ENCODE peak calls at places on chromosomes 3 and 15, in five cellular contexts. One of them, this sample, is unnamed.

GRCh38 chr3:115301364-115301860 is 154.3 kb upstream of the ZBTB20 start:
- DNase-seq in H9: no peak
- DNase-seq in A549: no peak
- DNase-seq in bronchial epithelial cell: peak; percentile 9
- DNase-seq in fibroblast of the aortic adventitia: peak; percentile 16
- DNase-seq in this sample: no peak

GRCh38 chr15:70437089-70437488 is 326.3 kb downstream of the UACA start:
- DNase-seq in H9: no peak
- DNase-seq in fibroblast of the aortic adventitia: no peak
- DNase-seq in A549: no peak
- DNase-seq in bronchial epithelial cell: no peak
- DNase-seq in this sample: no peak

GRCh38 chr15:58985443-58985842 is 2.0 kb upstream of the RNF111 start:
- DNase-seq in fibroblast of the aortic adventitia: peak; percentile 73
- DNase-seq in A549: peak; percentile 18
- DNase-seq in bronchial epithelial cell: no peak
- DNase-seq in H9: peak; percentile 45
- DNase-seq in this sample: no peak

GRCh38 chr15:99009741-99010370 is 2.3 kb upstream of the PGPEP1L start:
- DNase-seq in H9: no peak
- DNase-seq in fibroblast of the aortic adventitia: no peak
- DNase-seq in bronchial epithelial cell: no peak
- DNase-seq in A549: no peak
- DNase-seq in this sample: no peak

GRCh38 chr3:187669675-187670504 is at the start of gene SST:
- DNase-seq in H9: peak; percentile 86
- DNase-seq in A549: peak; percentile 13
- DNase-seq in bronchial epithelial cell: peak; percentile 47
- DNase-seq in fibroblast of the aortic adventitia: peak; percentile 56
- DNase-seq in this sample: peak; percentile 73

GRCh38 chr3:47261301-47261700 is 21.3 kb downstream of the KIF9 start:
- DNase-seq in H9: no peak
- DNase-seq in A549: no peak
- DNase-seq in fibroblast of the aortic adventitia: peak; percentile 21
- DNase-seq in bronchial epithelial cell: peak; percentile 43
- DNase-seq in this sample: no peak

GRCh38 chr15:101051291-101052030 is 132.3 kb downstream of the LRRK1 start:
- DNase-seq in bronchial epithelial cell: no peak
- DNase-seq in fibroblast of the aortic adventitia: no peak
- DNase-seq in H9: no peak
- DNase-seq in A549: no peak
- DNase-seq in this sample: no peak

GRCh38 chr3:117063910-117064309 is 354.3 kb downstream of the TUSC7 start:
- DNase-seq in A549: peak; percentile 1
- DNase-seq in H9: no peak
- DNase-seq in fibroblast of the aortic adventitia: peak; percentile 47
- DNase-seq in bronchial epithelial cell: no peak
- DNase-seq in this sample: no peak

GRCh38 chr15:34206016-34206415 is 3.9 kb downstream of the KATNBL1 start:
- DNase-seq in bronchial epithelial cell: peak; percentile 69
- DNase-seq in H9: no peak
- DNase-seq in fibroblast of the aortic adventitia: no peak
- DNase-seq in A549: no peak
- DNase-seq in this sample: no peak

GRCh38 chr3:67647390-67647878 is 7.0 kb downstream of the SUCLG2 start:
- DNase-seq in A549: peak; percentile 98
- DNase-seq in bronchial epithelial cell: peak; percentile 92
- DNase-seq in H9: no peak
- DNase-seq in fibroblast of the aortic adventitia: peak; percentile 97
- DNase-seq in this sample: no peak

GRCh38 chr3:156643729-156644389 is 30.5 kb upstream of the TIPARP start:
- DNase-seq in fibroblast of the aortic adventitia: no peak
- DNase-seq in H9: no peak
- DNase-seq in bronchial epithelial cell: no peak
- DNase-seq in A549: no peak
- DNase-seq in this sample: no peak

GRCh38 chr15:31378363-31378903 is 51.8 kb downstream of the KLF13 start:
- DNase-seq in bronchial epithelial cell: no peak
- DNase-seq in A549: no peak
- DNase-seq in H9: no peak
- DNase-seq in fibroblast of the aortic adventitia: no peak
- DNase-seq in this sample: no peak

GRCh38 chr3:179416681-179417080 is 34.6 kb downstream of the GNB4 start:
- DNase-seq in fibroblast of the aortic adventitia: peak; percentile 65
- DNase-seq in A549: no peak
- DNase-seq in bronchial epithelial cell: no peak
- DNase-seq in H9: no peak
- DNase-seq in this sample: no peak

GRCh38 chr15:69719527-69719926 is 266.9 kb downstream of the RPLP1 start:
- DNase-seq in fibroblast of the aortic adventitia: no peak
- DNase-seq in H9: no peak
- DNase-seq in A549: no peak
- DNase-seq in bronchial epithelial cell: no peak
- DNase-seq in this sample: no peak

GRCh38 chr3:101292027-101292426 is 28.3 kb downstream of the IMPG2 start:
- DNase-seq in fibroblast of the aortic adventitia: peak; percentile 59
- DNase-seq in bronchial epithelial cell: peak; percentile 37
- DNase-seq in A549: no peak
- DNase-seq in H9: no peak
- DNase-seq in this sample: no peak

GRCh38 chr3:194565597-194566190 is 67.5 kb downstream of the TMEM44 start:
- DNase-seq in A549: no peak
- DNase-seq in fibroblast of the aortic adventitia: peak; percentile 82
- DNase-seq in bronchial epithelial cell: no peak
- DNase-seq in H9: no peak
- DNase-seq in this sample: no peak

GRCh38 chr15:85756411-85757072 is 38.2 kb downstream of the KLHL25 start:
- DNase-seq in A549: no peak
- DNase-seq in H9: no peak
- DNase-seq in bronchial epithelial cell: no peak
- DNase-seq in fibroblast of the aortic adventitia: no peak
- DNase-seq in this sample: no peak

GRCh38 chr3:142794510-142794909 is 70.7 kb downstream of the TRPC1 start:
- DNase-seq in A549: no peak
- DNase-seq in fibroblast of the aortic adventitia: no peak
- DNase-seq in H9: no peak
- DNase-seq in bronchial epithelial cell: no peak
- DNase-seq in this sample: no peak

GRCh38 chr15:60582370-60583036 is 103.6 kb upstream of the ICE2 start:
- DNase-seq in bronchial epithelial cell: no peak
- DNase-seq in fibroblast of the aortic adventitia: peak; percentile 28
- DNase-seq in H9: no peak
- DNase-seq in A549: no peak
- DNase-seq in this sample: no peak

GRCh38 chr3:15011174-15011573 is 53.9 kb downstream of the MRPS25 start:
- DNase-seq in H9: no peak
- DNase-seq in bronchial epithelial cell: peak; percentile 71
- DNase-seq in fibroblast of the aortic adventitia: no peak
- DNase-seq in A549: no peak
- DNase-seq in this sample: no peak

GRCh38 chr15:55003900-55004879 is 192.6 kb downstream of the RSL24D1 start:
- DNase-seq in A549: peak; percentile 4
- DNase-seq in H9: no peak
- DNase-seq in bronchial epithelial cell: no peak
- DNase-seq in fibroblast of the aortic adventitia: no peak
- DNase-seq in this sample: no peak
- TF ChIP-seq CTCF in A549: no peak
- TF ChIP-seq CTCF in H9: no peak
- TF ChIP-seq CTCF in bronchial epithelial cell: no peak
- TF ChIP-seq CTCF in fibroblast of the aortic adventitia: no peak
- TF ChIP-seq CTCF in this sample: no peak

GRCh38 chr3:35954365-35954764 is 315.0 kb downstream of the ARPP21 start:
- DNase-seq in A549: no peak
- DNase-seq in H9: no peak
- DNase-seq in fibroblast of the aortic adventitia: no peak
- DNase-seq in bronchial epithelial cell: no peak
- DNase-seq in this sample: no peak
- TF ChIP-seq CTCF in A549: no peak
- TF ChIP-seq CTCF in H9: no peak
- TF ChIP-seq CTCF in fibroblast of the aortic adventitia: no peak
- TF ChIP-seq CTCF in bronchial epithelial cell: no peak
- TF ChIP-seq CTCF in this sample: no peak

GRCh38 chr15:64095431-64095794 is 369 bp upstream of the SNX1 start:
- DNase-seq in A549: no peak
- DNase-seq in bronchial epithelial cell: no peak
- DNase-seq in fibroblast of the aortic adventitia: no peak
- DNase-seq in H9: no peak
- DNase-seq in this sample: no peak

GRCh38 chr15:64092075-64092820 is 1.4 kb downstream of the CIAO2A start:
- DNase-seq in bronchial epithelial cell: no peak
- DNase-seq in A549: peak; percentile 44
- DNase-seq in fibroblast of the aortic adventitia: no peak
- DNase-seq in H9: no peak
- DNase-seq in this sample: no peak

GRCh38 chr15:64090527-64090926 is 3.1 kb downstream of the CIAO2A start:
- DNase-seq in bronchial epithelial cell: no peak
- DNase-seq in H9: no peak
- DNase-seq in fibroblast of the aortic adventitia: no peak
- DNase-seq in A549: no peak
- DNase-seq in this sample: no peak

GRCh38 chr15:64093627-64094417 is at the start of gene CIAO2A:
- DNase-seq in bronchial epithelial cell: peak; percentile 99
- DNase-seq in A549: peak; percentile 100
- DNase-seq in fibroblast of the aortic adventitia: peak; percentile 98
- DNase-seq in H9: peak; percentile 98
- DNase-seq in this sample: peak; percentile 70

DNA sequence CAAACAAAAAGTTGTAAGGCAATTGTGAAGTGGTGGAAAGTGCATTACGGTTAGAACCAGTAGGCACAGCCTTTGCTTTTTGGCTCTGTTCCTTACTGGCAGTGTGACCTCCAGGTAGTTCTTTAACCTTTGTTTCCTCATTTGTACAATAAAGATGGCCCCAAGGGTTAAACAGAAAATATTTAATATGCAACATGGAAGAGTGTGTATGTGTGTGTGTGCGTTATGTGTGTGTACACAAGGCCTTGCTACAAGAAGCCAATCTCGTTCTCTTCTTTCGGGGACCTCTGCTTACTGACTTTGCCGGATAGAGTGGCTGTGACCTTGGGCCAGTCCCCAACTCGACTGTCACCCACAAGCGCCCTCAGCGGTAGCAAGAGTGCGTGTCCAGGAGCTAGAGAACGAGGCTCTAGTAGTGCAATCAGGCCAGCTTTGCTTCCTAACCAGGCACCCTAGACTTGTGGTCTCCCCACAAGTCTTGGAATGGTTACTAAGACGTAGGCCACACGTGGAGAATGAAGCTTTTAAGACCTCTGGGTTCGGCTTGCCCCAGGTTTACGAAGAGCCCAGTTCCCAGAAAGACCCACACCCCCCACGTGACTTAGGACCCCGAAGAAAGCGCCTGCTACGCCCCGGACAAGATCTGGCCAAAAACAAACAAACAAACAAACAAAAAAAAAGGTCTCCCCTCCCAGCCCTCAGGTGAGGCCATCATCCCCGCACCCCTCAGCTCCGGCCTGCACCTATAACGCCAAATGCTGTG is 593 bp downstream of the CIAO2A start:
- DNase-seq in A549: peak; percentile 61
- DNase-seq in fibroblast of the aortic adventitia: peak; percentile 55
- DNase-seq in H9: peak; percentile 57
- DNase-seq in bronchial epithelial cell: no peak
- DNase-seq in this sample: peak; percentile 15
- TF ChIP-seq CTCF in A549: no peak
- TF ChIP-seq CTCF in fibroblast of the aortic adventitia: no peak
- TF ChIP-seq CTCF in H9: peak; percentile 23
- TF ChIP-seq CTCF in bronchial epithelial cell: no peak
- TF ChIP-seq CTCF in this sample: no peak

GRCh38 chr3:186220886-186221285 is 112.0 kb upstream of the ETV5 start:
- DNase-seq in A549: no peak
- DNase-seq in fibroblast of the aortic adventitia: peak; percentile 7
- DNase-seq in bronchial epithelial cell: peak; percentile 35
- DNase-seq in H9: peak; percentile 51
- DNase-seq in this sample: no peak
- TF ChIP-seq CTCF in A549: no peak
- TF ChIP-seq CTCF in fibroblast of the aortic adventitia: peak; percentile 19
- TF ChIP-seq CTCF in bronchial epithelial cell: peak; percentile 44
- TF ChIP-seq CTCF in H9: peak; percentile 26
- TF ChIP-seq CTCF in this sample: no peak